ENCODE peak calls at places on chromosomes 16 and 17, in five cellular contexts. One of them, this sample, is unnamed.

GRCh38 chr16:81684901-81685300 is 94.2 kb upstream of the PLCG2 start:
- DNase-seq in left lung: peak; percentile 65
- DNase-seq in HFFc6: no peak
- DNase-seq in suprapubic skin: no peak
- DNase-seq in fibroblast of mammary gland: no peak
- DNase-seq in this sample: no peak

GRCh38 chr17:42541041-42541833 is 5.2 kb downstream of the NAGLU start:
- DNase-seq in left lung: no peak
- DNase-seq in HFFc6: no peak
- DNase-seq in suprapubic skin: no peak
- DNase-seq in fibroblast of mammary gland: no peak
- DNase-seq in this sample: no peak

GRCh38 chr17:18362509-18363020 is 785 bp downstream of the SHMT1 start:
- DNase-seq in left lung: no peak
- DNase-seq in HFFc6: no peak
- DNase-seq in suprapubic skin: peak; percentile 81
- DNase-seq in fibroblast of mammary gland: peak; percentile 58
- DNase-seq in this sample: no peak

GRCh38 chr17:19904412-19904811 is 36.7 kb upstream of the ULK2 start:
- DNase-seq in left lung: no peak
- DNase-seq in HFFc6: peak; percentile 22
- DNase-seq in suprapubic skin: no peak
- DNase-seq in fibroblast of mammary gland: peak; percentile 72
- DNase-seq in this sample: no peak

GRCh38 chr16:58306327-58306726 is 11.5 kb upstream of the PRSS54 start:
- DNase-seq in left lung: no peak
- DNase-seq in HFFc6: peak; percentile 11
- DNase-seq in suprapubic skin: no peak
- DNase-seq in fibroblast of mammary gland: peak; percentile 53
- DNase-seq in this sample: peak; percentile 22

GRCh38 chr16:19166500-19166899 is 1.5 kb upstream of the SYT17 start:
- DNase-seq in left lung: no peak
- DNase-seq in HFFc6: no peak
- DNase-seq in suprapubic skin: no peak
- DNase-seq in fibroblast of mammary gland: no peak
- DNase-seq in this sample: no peak

GRCh38 chr16:58409316-58409973 is 17.2 kb downstream of the GINS3 start:
- DNase-seq in left lung: no peak
- DNase-seq in HFFc6: peak; percentile 28
- DNase-seq in suprapubic skin: no peak
- DNase-seq in fibroblast of mammary gland: peak; percentile 71
- DNase-seq in this sample: no peak

GRCh38 chr17:45431531-45432404 is 902 bp downstream of the ARHGAP27 start:
- DNase-seq in left lung: peak; percentile 98
- DNase-seq in HFFc6: peak; percentile 35
- DNase-seq in suprapubic skin: peak; percentile 89
- DNase-seq in fibroblast of mammary gland: peak; percentile 45
- DNase-seq in this sample: peak; percentile 66

GRCh38 chr17:40313660-40314556 is 4.9 kb downstream of the RARA start:
- DNase-seq in left lung: no peak
- DNase-seq in HFFc6: no peak
- DNase-seq in suprapubic skin: no peak
- DNase-seq in fibroblast of mammary gland: peak; percentile 44
- DNase-seq in this sample: no peak

GRCh38 chr17:12821376-12821940 is 32.2 kb downstream of the ARHGAP44 start:
- DNase-seq in left lung: no peak
- DNase-seq in HFFc6: no peak
- DNase-seq in suprapubic skin: no peak
- DNase-seq in fibroblast of mammary gland: peak; percentile 64
- DNase-seq in this sample: no peak

GRCh38 chr16:51392651-51393187 is 241.6 kb upstream of the SALL1 start:
- DNase-seq in left lung: no peak
- DNase-seq in HFFc6: peak; percentile 86
- DNase-seq in suprapubic skin: peak; percentile 72
- DNase-seq in fibroblast of mammary gland: peak; percentile 98
- DNase-seq in this sample: no peak

GRCh38 chr16:67283826-67284555 is 4.7 kb downstream of the PLEKHG4 start:
- DNase-seq in left lung: no peak
- DNase-seq in HFFc6: no peak
- DNase-seq in suprapubic skin: no peak
- DNase-seq in fibroblast of mammary gland: no peak
- DNase-seq in this sample: no peak

GRCh38 chr16:79307214-79307613 is 293.3 kb downstream of the MAF start:
- DNase-seq in left lung: peak; percentile 80
- DNase-seq in HFFc6: no peak
- DNase-seq in suprapubic skin: peak; percentile 65
- DNase-seq in fibroblast of mammary gland: no peak
- DNase-seq in this sample: no peak

GRCh38 chr16:4370570-4371480 is 823 bp upstream of the VASN start:
- DNase-seq in left lung: no peak
- DNase-seq in HFFc6: peak; percentile 62
- DNase-seq in suprapubic skin: peak; percentile 83
- DNase-seq in fibroblast of mammary gland: peak; percentile 78
- DNase-seq in this sample: no peak

GRCh38 chr16:84438971-84439696 is 65.3 kb downstream of the MEAK7 start:
- DNase-seq in left lung: no peak
- DNase-seq in HFFc6: no peak
- DNase-seq in suprapubic skin: no peak
- DNase-seq in fibroblast of mammary gland: no peak
- DNase-seq in this sample: no peak

GRCh38 chr17:5019475-5019956 is 15.7 kb downstream of the SLC52A1 start:
- DNase-seq in left lung: no peak
- DNase-seq in HFFc6: no peak
- DNase-seq in suprapubic skin: no peak
- DNase-seq in fibroblast of mammary gland: peak; percentile 29
- DNase-seq in this sample: peak; percentile 31

GRCh38 chr17:2371183-2372130 is 29.4 kb downstream of the MNT start:
- DNase-seq in left lung: no peak
- DNase-seq in HFFc6: no peak
- DNase-seq in suprapubic skin: no peak
- DNase-seq in fibroblast of mammary gland: no peak
- DNase-seq in this sample: no peak

GRCh38 chr16:4882633-4883285 is 35.5 kb downstream of the UBN1 start:
- DNase-seq in left lung: no peak
- DNase-seq in HFFc6: peak; percentile 55
- DNase-seq in suprapubic skin: no peak
- DNase-seq in fibroblast of mammary gland: peak; percentile 59
- DNase-seq in this sample: no peak

GRCh38 chr16:566475-567361 is at the start of gene NHLRC4:
- DNase-seq in left lung: no peak
- DNase-seq in HFFc6: no peak
- DNase-seq in suprapubic skin: no peak
- DNase-seq in fibroblast of mammary gland: peak; percentile 54
- DNase-seq in this sample: peak; percentile 40

GRCh38 chr17:64230551-64231408 is 32.3 kb downstream of the TEX2 start:
- DNase-seq in left lung: no peak
- DNase-seq in HFFc6: peak; percentile 98
- DNase-seq in suprapubic skin: no peak
- DNase-seq in fibroblast of mammary gland: peak; percentile 97
- DNase-seq in this sample: no peak

GRCh38 chr17:51455211-51455610 is 194.9 kb downstream of the UTP18 start:
- DNase-seq in left lung: no peak
- DNase-seq in HFFc6: no peak
- DNase-seq in suprapubic skin: no peak
- DNase-seq in fibroblast of mammary gland: no peak
- DNase-seq in this sample: no peak

GRCh38 chr17:82003411-82004381 is 19.0 kb downstream of the CENPX start:
- DNase-seq in left lung: no peak
- DNase-seq in HFFc6: peak; percentile 96
- DNase-seq in suprapubic skin: peak; percentile 87
- DNase-seq in fibroblast of mammary gland: peak; percentile 96
- DNase-seq in this sample: no peak

GRCh38 chr17:41360291-41360995 is 9.2 kb downstream of the KRT33B start:
- DNase-seq in left lung: no peak
- DNase-seq in HFFc6: peak; percentile 81
- DNase-seq in suprapubic skin: no peak
- DNase-seq in fibroblast of mammary gland: peak; percentile 17
- DNase-seq in this sample: no peak

GRCh38 chr17:43756176-43756575 is 2.4 kb downstream of the SOST start:
- DNase-seq in left lung: no peak
- DNase-seq in HFFc6: no peak
- DNase-seq in suprapubic skin: no peak
- DNase-seq in fibroblast of mammary gland: no peak
- DNase-seq in this sample: no peak

GRCh38 chr17:29162082-29162908 is 17.9 kb downstream of the MYO18A start:
- DNase-seq in left lung: no peak
- DNase-seq in HFFc6: no peak
- DNase-seq in suprapubic skin: no peak
- DNase-seq in fibroblast of mammary gland: no peak
- DNase-seq in this sample: no peak

GRCh38 chr16:73420244-73421040 is 372.5 kb upstream of the ZFHX3 start:
- DNase-seq in left lung: no peak
- DNase-seq in HFFc6: no peak
- DNase-seq in suprapubic skin: no peak
- DNase-seq in fibroblast of mammary gland: no peak
- DNase-seq in this sample: no peak

GRCh38 chr16:47676628-47677177 is 215.6 kb downstream of the PHKB start:
- DNase-seq in left lung: no peak
- DNase-seq in HFFc6: no peak
- DNase-seq in suprapubic skin: no peak
- DNase-seq in fibroblast of mammary gland: no peak
- DNase-seq in this sample: no peak

GRCh38 chr16:85616608-85617311 is 3.6 kb downstream of the GSE1 start:
- DNase-seq in left lung: peak; percentile 92
- DNase-seq in HFFc6: no peak
- DNase-seq in suprapubic skin: no peak
- DNase-seq in fibroblast of mammary gland: no peak
- DNase-seq in this sample: peak; percentile 38

GRCh38 chr17:66317629-66318028 is 15.2 kb downstream of the PRKCA start:
- DNase-seq in left lung: no peak
- DNase-seq in HFFc6: no peak
- DNase-seq in suprapubic skin: no peak
- DNase-seq in fibroblast of mammary gland: no peak
- DNase-seq in this sample: no peak

GRCh38 chr17:66319226-66319625 is 16.8 kb downstream of the PRKCA start:
- DNase-seq in left lung: no peak
- DNase-seq in HFFc6: no peak
- DNase-seq in suprapubic skin: no peak
- DNase-seq in fibroblast of mammary gland: no peak
- DNase-seq in this sample: no peak

GRCh38 chr17:66326476-66327047 is 24.1 kb downstream of the PRKCA start:
- DNase-seq in left lung: no peak
- DNase-seq in HFFc6: no peak
- DNase-seq in suprapubic skin: no peak
- DNase-seq in fibroblast of mammary gland: no peak
- DNase-seq in this sample: no peak

GRCh38 chr17:66322764-66323163 is 20.4 kb downstream of the PRKCA start:
- DNase-seq in left lung: no peak
- DNase-seq in HFFc6: peak; percentile 48
- DNase-seq in suprapubic skin: no peak
- DNase-seq in fibroblast of mammary gland: no peak
- DNase-seq in this sample: no peak
- TF ChIP-seq CTCF in left lung: no peak
- TF ChIP-seq CTCF in HFFc6: no peak
- TF ChIP-seq CTCF in suprapubic skin: no peak
- TF ChIP-seq CTCF in fibroblast of mammary gland: no peak
- TF ChIP-seq CTCF in this sample: no peak

DNA sequence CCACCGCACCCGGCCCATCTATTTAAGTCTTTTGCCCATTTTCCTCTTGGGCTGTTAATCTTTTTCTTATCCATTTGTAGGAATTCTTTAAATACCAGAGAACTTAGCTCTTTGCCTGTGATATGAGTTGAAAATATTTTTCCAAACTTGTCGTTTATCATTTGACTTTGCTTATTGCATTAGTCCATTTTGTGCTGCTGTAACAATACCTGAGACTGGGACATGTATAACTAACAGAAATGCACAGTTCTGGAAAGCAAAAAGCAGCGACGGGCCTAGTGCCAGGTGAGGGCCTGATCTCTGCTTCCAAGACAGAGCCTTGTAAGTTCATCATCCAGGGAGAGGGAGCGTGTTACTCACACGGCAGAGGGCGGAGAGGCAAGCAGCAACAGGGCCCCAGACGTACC is 25.6 kb upstream of the BHLHA9 start:
- DNase-seq in left lung: no peak
- DNase-seq in HFFc6: no peak
- DNase-seq in suprapubic skin: no peak
- DNase-seq in fibroblast of mammary gland: no peak
- DNase-seq in this sample: no peak
- TF ChIP-seq CTCF in left lung: no peak
- TF ChIP-seq CTCF in HFFc6: no peak
- TF ChIP-seq CTCF in suprapubic skin: no peak
- TF ChIP-seq CTCF in fibroblast of mammary gland: no peak
- TF ChIP-seq CTCF in this sample: no peak

DNA sequence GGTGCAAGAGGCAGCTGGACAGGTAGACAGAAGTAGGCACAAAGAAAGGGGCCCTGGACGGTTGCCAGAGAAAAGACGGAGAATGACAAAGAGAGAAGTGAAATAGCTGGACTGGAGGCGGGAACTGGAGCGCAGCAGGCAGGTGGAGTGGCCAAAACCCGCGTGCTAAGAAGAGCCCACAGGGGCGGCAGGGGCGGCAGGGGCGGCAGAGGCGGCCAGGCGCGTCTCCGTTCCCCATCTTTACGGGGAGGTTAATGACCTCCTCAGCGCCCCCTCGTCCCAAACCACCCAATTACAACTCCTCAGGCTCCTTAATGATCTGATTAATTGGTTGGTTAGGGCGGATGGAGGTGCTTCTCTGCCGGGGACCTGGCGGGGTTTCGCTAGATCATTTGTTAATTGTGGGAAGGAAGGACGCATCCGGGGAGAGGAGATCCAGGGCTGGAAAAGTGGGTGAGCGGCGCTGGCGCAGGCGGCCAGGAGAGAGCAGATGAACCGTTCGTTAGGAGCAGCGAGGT is 15.4 kb upstream of the HOXB9 start:
- DNase-seq in left lung: no peak
- DNase-seq in HFFc6: no peak
- DNase-seq in suprapubic skin: no peak
- DNase-seq in fibroblast of mammary gland: no peak
- DNase-seq in this sample: no peak
- TF ChIP-seq CTCF in left lung: no peak
- TF ChIP-seq CTCF in HFFc6: no peak
- TF ChIP-seq CTCF in suprapubic skin: no peak
- TF ChIP-seq CTCF in fibroblast of mammary gland: no peak
- TF ChIP-seq CTCF in this sample: no peak

DNA sequence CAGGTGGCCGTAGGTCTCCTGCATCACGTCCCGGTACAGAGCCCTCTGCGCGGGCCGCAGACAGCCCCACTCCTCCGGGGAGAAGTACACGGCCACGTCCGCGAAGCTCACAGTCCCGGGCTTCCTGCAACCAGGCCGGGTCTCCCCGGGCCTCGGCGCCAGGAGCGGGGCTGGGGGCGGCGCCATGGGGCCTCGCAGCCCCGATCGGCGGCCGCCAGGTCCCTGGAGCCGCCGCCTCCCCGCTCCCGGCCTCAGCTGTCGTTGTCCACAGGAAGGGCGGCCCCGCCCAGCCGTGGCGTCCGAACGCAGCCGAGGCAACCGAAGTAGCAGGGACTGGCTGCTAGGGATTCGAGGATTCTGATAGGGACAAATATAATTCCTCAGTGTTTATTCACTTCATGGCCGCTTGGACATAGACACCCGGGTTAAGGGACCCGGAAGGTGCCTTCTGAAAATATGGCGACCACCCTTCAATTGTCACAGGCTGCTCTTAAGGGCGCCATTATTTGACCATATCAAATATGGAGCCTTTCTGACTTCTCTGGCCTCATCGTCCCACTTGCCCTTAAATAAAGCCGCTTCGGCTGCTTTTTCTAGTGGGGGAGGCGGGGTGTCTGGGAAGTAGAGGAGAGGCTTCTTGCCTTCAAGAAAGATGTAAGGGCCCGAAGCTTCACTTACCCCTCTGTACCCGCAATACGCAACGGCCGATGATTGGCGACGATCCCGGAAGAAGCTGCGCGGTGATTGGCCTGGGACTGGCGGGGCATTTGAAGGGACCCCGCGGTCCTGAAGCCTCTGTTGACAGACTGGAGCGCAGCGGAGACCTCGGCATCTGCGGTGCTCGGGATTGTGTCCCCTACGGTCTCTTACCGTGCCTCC is at the start of gene ZNF688:
- DNase-seq in left lung: peak; percentile 95
- DNase-seq in HFFc6: peak; percentile 97
- DNase-seq in suprapubic skin: peak; percentile 97
- DNase-seq in fibroblast of mammary gland: peak; percentile 95
- DNase-seq in this sample: peak; percentile 78
- TF ChIP-seq CTCF in left lung: no peak
- TF ChIP-seq CTCF in HFFc6: no peak
- TF ChIP-seq CTCF in suprapubic skin: no peak
- TF ChIP-seq CTCF in fibroblast of mammary gland: no peak
- TF ChIP-seq CTCF in this sample: no peak